ENCODE peak calls at places on chromosomes 2 and 18, in nine cellular contexts. P is anterior cingulate cortex; J is pancreas; K is hypothalamus; D is DMS53; G is stimulated activated naive B cell treated with anti-CD40 and anti-IgM and Interleukin-4, amounts not matched to agents 10 μg/mL and 1 μg/mL and 100 μg/mL, for 72 hours; F is kidney; I is HTR-8/SVneo; V is activated CD4-positive, CD25-positive, alpha-beta regulatory T cell treated with anti-CD3 and anti-CD28 coated beads, Interleukin-2, amount 50 U/mL, for 72 hours. R is an unnamed sample.

GRCh38 chr2:218260742-218261423 is at the start of gene GPBAR1:
- DNase-seq in P (no peak), J (no peak), K (no peak), D (peak; percentile 82), G (no peak), F (peak; percentile 85), I (no peak), V (no peak), R (no peak)

GRCh38 chr2:45823723-45824206 is 172.3 kb downstream of the PRKCE start:
- DNase-seq in P (peak; percentile 79), J (peak; percentile 89), K (peak; percentile 47), D (peak; percentile 38), G (no peak), F (peak; percentile 88), I (no peak), V (no peak), R (no peak)

GRCh38 chr2:239805414-239805813 is 219.7 kb downstream of the NDUFA10 start:
- DNase-seq in P (no peak), J (no peak), K (no peak), D (no peak), G (no peak), F (no peak), I (no peak), V (no peak), R (no peak)

GRCh38 chr18:5237083-5237722 is 40.1 kb upstream of the AKAIN1 start:
- DNase-seq in P (peak; percentile 35), J (peak; percentile 13), K (peak; percentile 29), D (peak; percentile 92), G (no peak), F (peak; percentile 64), I (no peak), V (no peak), R (no peak)

GRCh38 chr2:139825726-139826125 is 1045.5 kb upstream of the NXPH2 start:
- DNase-seq in P (no peak), J (no peak), K (no peak), D (no peak), G (no peak), F (no peak), I (no peak), V (no peak), R (no peak)

GRCh38 chr2:146240376-146240775 is 1604.5 kb upstream of the ACVR2A start:
- DNase-seq in P (no peak), J (no peak), K (no peak), D (no peak), G (no peak), F (no peak), I (no peak), V (no peak), R (no peak)

GRCh38 chr2:208373460-208374089 is 33.0 kb upstream of the PTH2R start:
- DNase-seq in P (no peak), J (no peak), K (no peak), D (peak; percentile 73), G (no peak), F (no peak), I (peak; percentile 48), V (no peak), R (peak; percentile 11)

GRCh38 chr2:96163768-96164429 is 18.7 kb upstream of the DUSP2 start:
- DNase-seq in P (no peak), J (no peak), K (no peak), D (no peak), G (peak; percentile 89), F (no peak), I (no peak), V (peak; percentile 62), R (no peak)

GRCh38 chr18:27017901-27018500 is 152.5 kb upstream of the AQP4 start:
- DNase-seq in P (no peak), J (no peak), K (no peak), D (peak; percentile 40), G (no peak), F (no peak), I (no peak), V (no peak), R (no peak)

GRCh38 chr18:22302152-22302551 is 115.6 kb downstream of the CTAGE1 start:
- DNase-seq in P (no peak), J (no peak), K (no peak), D (no peak), G (no peak), F (no peak), I (no peak), V (no peak), R (no peak)

GRCh38 chr18:35517715-35518114 is 20.0 kb upstream of the INO80C start:
- DNase-seq in P (no peak), J (no peak), K (no peak), D (no peak), G (no peak), F (no peak), I (no peak), V (no peak), R (no peak)

GRCh38 chr2:429142-429541 is 141.3 kb upstream of the ALKAL2 start:
- DNase-seq in P (no peak), J (no peak), K (no peak), D (no peak), G (no peak), F (no peak), I (no peak), V (no peak), R (no peak)

GRCh38 chr2:109720379-109721116 is 73.6 kb upstream of the RGPD5 start:
- DNase-seq in P (no peak), J (no peak), K (no peak), D (no peak), G (no peak), F (no peak), I (no peak), V (no peak), R (no peak)

GRCh38 chr2:46380038-46380940 is 83.1 kb downstream of the EPAS1 start:
- DNase-seq in P (no peak), J (no peak), K (no peak), D (no peak), G (no peak), F (no peak), I (no peak), V (no peak), R (no peak)

GRCh38 chr2:167681234-167681633 is 566.2 kb downstream of the STK39 start:
- DNase-seq in P (no peak), J (no peak), K (no peak), D (no peak), G (no peak), F (no peak), I (no peak), V (no peak), R (no peak)

GRCh38 chr2:102848366-102848839 is 86.6 kb downstream of the TMEM182 start:
- DNase-seq in P (peak; percentile 72), J (peak; percentile 77), K (no peak), D (peak; percentile 79), G (no peak), F (peak; percentile 92), I (peak; percentile 67), V (no peak), R (peak; percentile 51)

GRCh38 chr2:223811757-223812156 is 25.6 kb downstream of the AP1S3 start:
- DNase-seq in P (no peak), J (no peak), K (no peak), D (no peak), G (no peak), F (no peak), I (no peak), V (no peak), R (no peak)

GRCh38 chr18:22674300-22674699 is 256.6 kb upstream of the CTAGE1 start:
- DNase-seq in P (no peak), J (no peak), K (no peak), D (no peak), G (no peak), F (no peak), I (peak; percentile 45), V (no peak), R (peak; percentile 97)

GRCh38 chr18:23182606-23183005 is 47.3 kb downstream of the CABLES1 start:
- DNase-seq in P (no peak), J (no peak), K (no peak), D (no peak), G (no peak), F (no peak), I (no peak), V (no peak), R (no peak)

GRCh38 chr2:150690870-150691269 is 203.4 kb upstream of the RND3 start:
- DNase-seq in P (no peak), J (no peak), K (no peak), D (no peak), G (no peak), F (no peak), I (no peak), V (no peak), R (peak; percentile 40)

GRCh38 chr2:65710779-65711295 is 278.4 kb upstream of the SPRED2 start:
- DNase-seq in P (no peak), J (no peak), K (no peak), D (peak; percentile 75), G (no peak), F (no peak), I (peak; percentile 38), V (no peak), R (peak; percentile 6)

GRCh38 chr18:79523738-79524180 is 128.0 kb downstream of the NFATC1 start:
- DNase-seq in P (no peak), J (peak; percentile 14), K (no peak), D (no peak), G (peak; percentile 83), F (peak; percentile 68), I (no peak), V (peak; percentile 62), R (no peak)

GRCh38 chr2:89833780-89834117 is 1142.3 kb downstream of the RPIA start:
- DNase-seq in P (no peak), J (no peak), K (no peak), D (no peak), G (no peak), F (no peak), I (no peak), V (no peak), R (no peak)

GRCh38 chr2:108139521-108139920 is 100.2 kb upstream of the SULT1C3 start:
- DNase-seq in P (no peak), J (no peak), K (no peak), D (peak; percentile 48), G (no peak), F (no peak), I (no peak), V (no peak), R (no peak)

GRCh38 chr2:10079931-10080535 is at the start of gene CYS1:
- DNase-seq in P (no peak), J (no peak), K (no peak), D (peak; percentile 34), G (no peak), F (peak; percentile 88), I (peak; percentile 72), V (no peak), R (no peak)

GRCh38 chr2:60553992-60554648 is 666 bp upstream of the BCL11A start:
- DNase-seq in P (no peak), J (peak; percentile 62), K (no peak), D (peak; percentile 82), G (peak; percentile 70), F (peak; percentile 81), I (no peak), V (peak; percentile 38), R (no peak)

GRCh38 chr2:238502956-238503791 is 76.4 kb downstream of the ASB1 start:
- DNase-seq in P (no peak), J (no peak), K (no peak), D (no peak), G (no peak), F (no peak), I (no peak), V (no peak), R (no peak)

GRCh38 chr18:77061291-77061945 is 71.2 kb downstream of the MBP start:
- DNase-seq in P (no peak), J (peak; percentile 8), K (no peak), D (no peak), G (no peak), F (no peak), I (no peak), V (no peak), R (no peak)

GRCh38 chr2:187499941-187500532 is 52.0 kb upstream of the CALCRL start:
- DNase-seq in P (peak; percentile 38), J (peak; percentile 46), K (peak; percentile 1), D (peak; percentile 89), G (peak; percentile 11), F (no peak), I (peak; percentile 24), V (no peak), R (no peak)

GRCh38 chr2:41707790-41708451 is 339.9 kb upstream of the PKDCC start:
- DNase-seq in P (no peak), J (no peak), K (no peak), D (no peak), G (no peak), F (no peak), I (no peak), V (no peak), R (no peak)

GRCh38 chr2:229870903-229871650 is 50.7 kb downstream of the TRIP12 start:
- DNase-seq in P (no peak), J (no peak), K (no peak), D (no peak), G (no peak), F (no peak), I (no peak), V (no peak), R (no peak)

R was measured in retinal pigment epithelial cell.